ENCODE peak calls at places on chromosomes 16 and 17, in seven cellular contexts. O, Z, N, X, U, E and P are unnamed samples.

GRCh38 chr17:7281953-7282751 is 634 bp downstream of the SLC2A4 start:
- DNase-seq in O (peak; percentile 87), Z (peak; percentile 96), N (no peak), X (no peak), U (peak; percentile 84), E (peak; percentile 32), P (no peak)

GRCh38 chr17:79935197-79935844 is 96.1 kb upstream of the CBX4 start:
- DNase-seq in O (no peak), Z (no peak), N (no peak), X (no peak), U (no peak), E (no peak), P (no peak)

GRCh38 chr17:50672831-50673551 is 34.7 kb downstream of the ANKRD40 start:
- DNase-seq in O (peak; percentile 35), Z (peak; percentile 67), N (peak; percentile 50), X (no peak), U (peak; percentile 36), E (no peak), P (no peak)

GRCh38 chr17:51734462-51734861 is 424.1 kb downstream of the CA10 start:
- DNase-seq in O (no peak), Z (no peak), N (no peak), X (peak; percentile 24), U (no peak), E (peak; percentile 26), P (no peak)

GRCh38 chr17:43170766-43171681 is at the start of gene NBR1:
- DNase-seq in O (peak; percentile 94), Z (peak; percentile 98), N (peak; percentile 96), X (peak; percentile 98), U (peak; percentile 95), E (peak; percentile 99), P (peak; percentile 75)

GRCh38 chr17:1627219-1627986 is 1.2 kb downstream of the SLC43A2 start:
- DNase-seq in O (no peak), Z (peak; percentile 73), N (no peak), X (peak; percentile 48), U (no peak), E (no peak), P (no peak)

GRCh38 chr16:4501071-4501478 is 24.9 kb downstream of the HMOX2 start:
- DNase-seq in O (no peak), Z (no peak), N (no peak), X (no peak), U (no peak), E (no peak), P (no peak)

GRCh38 chr16:14284371-14284770 is 213.3 kb downstream of the MRTFB start:
- DNase-seq in O (no peak), Z (no peak), N (no peak), X (no peak), U (no peak), E (peak; percentile 15), P (no peak)

GRCh38 chr17:75679706-75680201 is 12.6 kb downstream of the SAP30BP start:
- DNase-seq in O (no peak), Z (no peak), N (no peak), X (no peak), U (peak; percentile 50), E (no peak), P (no peak)

GRCh38 chr16:29804455-29805231 is 1.7 kb upstream of the MAZ start:
- DNase-seq in O (peak; percentile 67), Z (peak; percentile 70), N (no peak), X (peak; percentile 65), U (peak; percentile 67), E (peak; percentile 57), P (no peak)

GRCh38 chr16:69465881-69466280 is 41.5 kb downstream of the CYB5B start:
- DNase-seq in O (no peak), Z (no peak), N (no peak), X (no peak), U (no peak), E (no peak), P (no peak)

GRCh38 chr17:67272312-67273050 is 27.5 kb upstream of the HELZ start:
- DNase-seq in O (no peak), Z (no peak), N (no peak), X (no peak), U (no peak), E (peak; percentile 59), P (no peak)

GRCh38 chr17:34011599-34011998 is 243.5 kb upstream of the CCL2 start:
- DNase-seq in O (no peak), Z (no peak), N (no peak), X (no peak), U (no peak), E (no peak), P (no peak)

GRCh38 chr17:49952209-49952911 is 16.6 kb upstream of the DLX4 start:
- DNase-seq in O (peak; percentile 69), Z (peak; percentile 43), N (peak; percentile 85), X (peak; percentile 84), U (peak; percentile 46), E (peak; percentile 96), P (peak; percentile 55)

GRCh38 chr16:4874686-4875085 is 27.4 kb downstream of the UBN1 start:
- DNase-seq in O (no peak), Z (no peak), N (no peak), X (no peak), U (no peak), E (no peak), P (no peak)

GRCh38 chr16:54210437-54211081 is 76.0 kb downstream of the IRX3 start:
- DNase-seq in O (no peak), Z (no peak), N (no peak), X (no peak), U (no peak), E (no peak), P (no peak)

GRCh38 chr17:30450125-30451027 is 26.8 kb upstream of the GOSR1 start:
- DNase-seq in O (no peak), Z (no peak), N (no peak), X (no peak), U (no peak), E (no peak), P (no peak)

GRCh38 chr16:11791144-11791828 is 5.8 kb downstream of the ZC3H7A start:
- DNase-seq in O (no peak), Z (no peak), N (no peak), X (no peak), U (no peak), E (no peak), P (no peak)

GRCh38 chr17:75006653-75007052 is 5.8 kb upstream of the MRPL58 start:
- DNase-seq in O (no peak), Z (no peak), N (no peak), X (no peak), U (no peak), E (no peak), P (no peak)

GRCh38 chr17:41910701-41911391 is 7.9 kb downstream of the ACLY start:
- DNase-seq in O (no peak), Z (no peak), N (no peak), X (no peak), U (no peak), E (peak; percentile 95), P (no peak)

GRCh38 chr16:73878616-73879015 is 418.0 kb upstream of the PSMD7 start:
- DNase-seq in O (no peak), Z (no peak), N (no peak), X (no peak), U (no peak), E (peak; percentile 15), P (no peak)

GRCh38 chr16:4052801-4053662 is 63.2 kb downstream of the ADCY9 start:
- DNase-seq in O (peak; percentile 75), Z (peak; percentile 97), N (peak; percentile 62), X (peak; percentile 58), U (peak; percentile 75), E (no peak), P (no peak)

GRCh38 chr17:64130559-64131001 is 636 bp upstream of the ERN1 start:
- DNase-seq in O (no peak), Z (no peak), N (no peak), X (peak; percentile 54), U (peak; percentile 59), E (no peak), P (peak; percentile 16)

GRCh38 chr17:1473170-1473569 is 17.1 kb upstream of the CRK start:
- DNase-seq in O (no peak), Z (no peak), N (no peak), X (no peak), U (no peak), E (peak; percentile 42), P (no peak)

GRCh38 chr17:40121191-40121885 is 433 bp upstream of the MSL1 start:
- DNase-seq in O (peak; percentile 51), Z (no peak), N (no peak), X (no peak), U (no peak), E (peak; percentile 59), P (peak; percentile 18)

GRCh38 chr16:80144191-80144590 is 396.6 kb upstream of the DYNLRB2 start:
- DNase-seq in O (no peak), Z (no peak), N (no peak), X (no peak), U (no peak), E (no peak), P (no peak)

GRCh38 chr16:20755238-20755637 is 8.6 kb upstream of the ACSM3 start:
- DNase-seq in O (no peak), Z (no peak), N (no peak), X (no peak), U (no peak), E (no peak), P (no peak)

GRCh38 chr16:11333696-11334095 is 11.6 kb upstream of the RMI2 start:
- DNase-seq in O (no peak), Z (no peak), N (no peak), X (no peak), U (no peak), E (no peak), P (no peak)

GRCh38 chr17:52892334-52892733 is 733.8 kb upstream of the CA10 start:
- DNase-seq in O (no peak), Z (no peak), N (no peak), X (no peak), U (no peak), E (no peak), P (no peak)

GRCh38 chr17:52895272-52895671 is 736.8 kb upstream of the CA10 start:
- DNase-seq in O (no peak), Z (no peak), N (no peak), X (no peak), U (no peak), E (no peak), P (no peak)
- H3K9me3 ChIP-seq in O (no peaks in the 10 kb centered on the region), Z (no peaks in the 10 kb centered on the region), N (no peaks in the 10 kb centered on the region), X (no peaks in the 10 kb centered on the region), U (no peaks in the 10 kb centered on the region), E (no peaks in the 10 kb centered on the region), P (no peaks in the 10 kb centered on the region)

DNA sequence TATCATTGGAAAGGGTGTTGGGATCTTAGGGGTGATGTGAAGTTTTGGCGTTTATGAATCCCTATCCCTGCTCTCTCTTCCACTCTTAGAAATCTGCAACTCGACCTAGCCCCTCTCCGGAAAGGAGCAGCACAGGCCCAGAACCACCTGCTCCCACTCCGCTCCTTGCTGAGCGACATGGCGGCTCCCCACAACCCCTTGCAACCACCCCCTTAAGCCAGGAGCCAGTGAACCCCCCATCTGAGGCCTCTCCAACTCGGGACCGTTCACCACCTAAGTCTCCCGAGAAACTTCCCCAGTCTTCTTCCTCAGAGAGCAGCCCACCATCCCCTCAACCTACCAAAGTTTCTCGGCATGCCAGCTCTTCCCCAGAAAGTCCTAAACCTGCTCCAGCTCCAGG is 9.0 kb downstream of the SRRM2 start:
- DNase-seq in O (no peak), Z (no peak), N (no peak), X (no peak), U (no peak), E (no peak), P (no peak)
- H3K9me3 ChIP-seq in O (no peaks in the 10 kb centered on the region), Z (no peaks in the 10 kb centered on the region), N (no peaks in the 10 kb centered on the region), X (no peaks in the 10 kb centered on the region), U (no peaks in the 10 kb centered on the region), E (peaks cover 2% of the 10 kb centered on the region), P (no peaks in the 10 kb centered on the region)

GRCh38 chr16:8619671-8620370 is 1.7 kb upstream of the METTL22 start:
- DNase-seq in O (no peak), Z (no peak), N (no peak), X (no peak), U (no peak), E (no peak), P (no peak)
- H3K9me3 ChIP-seq in O (no peaks in the 10 kb centered on the region), Z (no peaks in the 10 kb centered on the region), N (no peaks in the 10 kb centered on the region), X (no peaks in the 10 kb centered on the region), U (no peaks in the 10 kb centered on the region), E (no peaks in the 10 kb centered on the region), P (no peaks in the 10 kb centered on the region)

GRCh38 chr17:71063127-71063526 is 893.8 kb downstream of the KCNJ2 start:
- DNase-seq in O (no peak), Z (no peak), N (no peak), X (no peak), U (no peak), E (no peak), P (no peak)
- H3K9me3 ChIP-seq in O (no peaks in the 10 kb centered on the region), Z (no peaks in the 10 kb centered on the region), N (no peaks in the 10 kb centered on the region), X (no peaks in the 10 kb centered on the region), U (no peaks in the 10 kb centered on the region), E (no peaks in the 10 kb centered on the region), P (no peaks in the 10 kb centered on the region)